ENCODE peak calls at places on chromosomes 3 and 15, in six cellular contexts. I is hepatocyte, Y is H1, S is SK-N-SH, H is PC-3, E is IMR-90. B is an unnamed sample.

GRCh38 chr3:181707980-181708379 is 3.7 kb upstream of the SOX2 start:
- DNase-seq in I (no peak), Y (no peak), S (no peak), H (no peak), E (no peak), B (no peak)

GRCh38 chr3:16897254-16897926 is 12.6 kb downstream of the PLCL2 start:
- DNase-seq in I (peak; percentile 28), Y (no peak), S (peak; percentile 43), H (peak; percentile 94), E (peak; percentile 23), B (no peak)

GRCh38 chr3:36401056-36401455 is 20.8 kb downstream of the STAC start:
- DNase-seq in I (no peak), Y (no peak), S (no peak), H (no peak), E (no peak), B (no peak)

GRCh38 chr3:61562042-61562809 is 855 bp downstream of the PTPRG start:
- DNase-seq in I (peak; percentile 51), Y (no peak), S (peak; percentile 74), H (no peak), E (peak; percentile 31), B (no peak)

GRCh38 chr3:157226173-157226847 is 66.4 kb upstream of the CCNL1 start:
- DNase-seq in I (no peak), Y (no peak), S (no peak), H (no peak), E (peak; percentile 34), B (peak; percentile 13)

GRCh38 chr3:187975571-187976360 is 178.2 kb upstream of the LPP start:
- DNase-seq in I (no peak), Y (no peak), S (no peak), H (no peak), E (no peak), B (no peak)

GRCh38 chr3:38039899-38040261 is 872 bp downstream of the DLEC1 start:
- DNase-seq in I (peak; percentile 37), Y (no peak), S (no peak), H (no peak), E (peak; percentile 42), B (peak; percentile 25)

GRCh38 chr3:197907196-197907595 is 42.8 kb upstream of the RPL35A start:
- DNase-seq in I (no peak), Y (no peak), S (no peak), H (peak; percentile 23), E (peak; percentile 42), B (no peak)

GRCh38 chr3:69462022-69462825 is 76.3 kb upstream of the FRMD4B start:
- DNase-seq in I (no peak), Y (no peak), S (no peak), H (peak; percentile 55), E (no peak), B (no peak)

GRCh38 chr3:52321481-52321880 is 5.4 kb downstream of the DNAH1 start:
- DNase-seq in I (no peak), Y (no peak), S (no peak), H (no peak), E (no peak), B (no peak)

GRCh38 chr15:95284933-95285401 is 1045.5 kb upstream of the NR2F2 start:
- DNase-seq in I (no peak), Y (no peak), S (no peak), H (peak; percentile 12), E (peak; percentile 70), B (peak; percentile 71)

GRCh38 chr3:50194128-50194902 is 2.9 kb downstream of the GNAT1 start:
- DNase-seq in I (peak; percentile 73), Y (no peak), S (peak; percentile 91), H (peak; percentile 76), E (peak; percentile 50), B (peak; percentile 13)

GRCh38 chr3:124078978-124079911 is 87.3 kb upstream of the ROPN1 start:
- DNase-seq in I (peak; percentile 51), Y (no peak), S (peak; percentile 45), H (peak; percentile 72), E (peak; percentile 50), B (no peak)

GRCh38 chr3:139718415-139718814 is 40.6 kb upstream of the NMNAT3 start:
- DNase-seq in I (peak; percentile 69), Y (peak; percentile 21), S (peak; percentile 45), H (peak; percentile 39), E (peak; percentile 3), B (peak; percentile 25)

GRCh38 chr15:31934821-31935220 is 95.5 kb upstream of the CHRNA7 start:
- DNase-seq in I (no peak), Y (no peak), S (no peak), H (peak; percentile 31), E (no peak), B (peak; percentile 83)

GRCh38 chr15:59174846-59175831 is 31.5 kb upstream of the LDHAL6B start:
- DNase-seq in I (peak; percentile 81), Y (peak; percentile 17), S (peak; percentile 64), H (peak; percentile 71), E (peak; percentile 87), B (peak; percentile 77)

GRCh38 chr3:141051641-141052569 is 758 bp downstream of the SPSB4 start:
- DNase-seq in I (peak; percentile 51), Y (no peak), S (peak; percentile 88), H (no peak), E (peak; percentile 2), B (peak; percentile 34)

GRCh38 chr3:17935217-17935616 is 192.8 kb upstream of the TBC1D5 start:
- DNase-seq in I (peak; percentile 35), Y (no peak), S (peak; percentile 40), H (no peak), E (no peak), B (no peak)

GRCh38 chr3:126423191-126424038 is 28.7 kb downstream of the CFAP100 start:
- DNase-seq in I (no peak), Y (no peak), S (peak; percentile 41), H (no peak), E (no peak), B (no peak)

GRCh38 chr15:80743189-80743833 is 35.9 kb upstream of the CEMIP start:
- DNase-seq in I (peak; percentile 30), Y (no peak), S (no peak), H (peak; percentile 86), E (peak; percentile 57), B (no peak)

GRCh38 chr3:143337387-143337786 is 217.8 kb downstream of the CHST2 start:
- DNase-seq in I (no peak), Y (no peak), S (no peak), H (no peak), E (no peak), B (no peak)

GRCh38 chr3:27681249-27681748 is 40.8 kb downstream of the EOMES start:
- DNase-seq in I (peak; percentile 81), Y (no peak), S (peak; percentile 64), H (peak; percentile 82), E (peak; percentile 83), B (peak; percentile 77)

GRCh38 chr3:179671709-179672337 is 19.0 kb downstream of the USP13 start:
- DNase-seq in I (peak; percentile 13), Y (no peak), S (no peak), H (peak; percentile 43), E (peak; percentile 58), B (peak; percentile 29)

GRCh38 chr15:77646104-77646694 is 13.5 kb upstream of the LINGO1 start:
- DNase-seq in I (no peak), Y (no peak), S (no peak), H (no peak), E (no peak), B (no peak)

GRCh38 chr15:90165157-90165556 is 36.0 kb upstream of the SEMA4B start:
- DNase-seq in I (no peak), Y (no peak), S (no peak), H (no peak), E (no peak), B (no peak)
- H3K4me2 ChIP-seq in I (peak overlapping the region; percentile 24), Y (no peak overlapping the region), S (peak overlapping the region; percentile 46), H (peak overlapping the region; percentile 47), E (peak overlapping the region; percentile 11), B (peak overlapping the region; percentile 45)

DNA sequence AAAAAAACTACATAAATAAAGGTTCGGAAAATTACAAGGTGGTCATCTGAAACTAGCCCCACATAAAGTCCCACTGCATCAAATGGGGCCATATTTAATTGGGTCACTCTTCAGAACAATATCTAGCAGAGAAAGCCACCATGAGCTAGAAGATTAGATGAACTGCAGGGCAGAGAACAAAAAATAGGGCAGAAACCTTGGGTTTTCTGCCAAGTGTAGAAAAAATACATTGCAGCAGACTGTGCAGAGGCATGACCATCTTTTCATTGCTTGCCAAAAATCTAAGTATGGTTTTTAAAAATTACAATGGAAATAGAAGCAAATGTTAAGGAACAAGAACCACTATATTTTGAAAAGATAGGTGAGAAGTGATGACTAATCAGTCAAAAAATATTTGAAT is 13.1 kb upstream of the GOLM2 start:
- DNase-seq in I (no peak), Y (no peak), S (no peak), H (no peak), E (no peak), B (no peak)
- TF ChIP-seq CTCF in I (no peak), Y (no peak), S (no peak), H (no peak), E (no peak), B (no peak)

DNA sequence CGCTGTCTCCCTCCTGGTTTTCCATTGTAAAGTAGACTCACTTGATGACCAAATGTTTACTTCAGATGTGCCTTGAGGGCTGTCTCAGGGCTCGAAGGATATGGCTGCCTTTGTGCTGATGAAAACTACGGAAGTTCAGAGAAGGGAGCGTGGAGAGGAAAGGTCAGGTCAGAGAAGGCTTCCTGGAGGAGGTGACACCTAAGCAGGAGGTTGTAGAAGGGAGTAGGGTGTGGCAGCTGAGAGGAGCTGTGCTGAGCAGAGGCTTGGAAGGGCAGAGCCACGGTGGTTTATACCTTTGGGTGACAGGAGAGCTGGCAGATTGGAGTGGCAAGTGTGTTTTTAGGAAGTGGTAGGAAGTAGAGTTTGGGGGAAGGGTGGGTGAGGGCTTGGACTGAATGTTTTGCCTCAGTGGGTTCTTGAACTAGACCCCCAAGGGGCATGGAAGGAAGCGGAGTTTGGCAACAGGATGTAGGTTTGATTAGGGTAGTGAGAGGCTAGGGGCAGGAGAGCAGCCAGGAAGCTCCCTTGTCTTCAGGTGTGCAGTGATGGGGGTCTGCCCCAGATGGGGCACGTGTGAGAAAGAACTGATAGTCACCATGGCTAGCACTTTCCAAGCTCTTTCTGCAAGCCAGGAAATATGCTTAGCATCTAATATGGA is 4.5 kb downstream of the ZSCAN2 start:
- DNase-seq in I (no peak), Y (no peak), S (no peak), H (no peak), E (peak; percentile 14), B (no peak)
- H3K4me3 ChIP-seq in I (no peak overlapping the region), Y (peak overlapping the region; percentile 47), S (no peak overlapping the region), H (no peak overlapping the region), E (no peak overlapping the region), B (no peak overlapping the region)

DNA sequence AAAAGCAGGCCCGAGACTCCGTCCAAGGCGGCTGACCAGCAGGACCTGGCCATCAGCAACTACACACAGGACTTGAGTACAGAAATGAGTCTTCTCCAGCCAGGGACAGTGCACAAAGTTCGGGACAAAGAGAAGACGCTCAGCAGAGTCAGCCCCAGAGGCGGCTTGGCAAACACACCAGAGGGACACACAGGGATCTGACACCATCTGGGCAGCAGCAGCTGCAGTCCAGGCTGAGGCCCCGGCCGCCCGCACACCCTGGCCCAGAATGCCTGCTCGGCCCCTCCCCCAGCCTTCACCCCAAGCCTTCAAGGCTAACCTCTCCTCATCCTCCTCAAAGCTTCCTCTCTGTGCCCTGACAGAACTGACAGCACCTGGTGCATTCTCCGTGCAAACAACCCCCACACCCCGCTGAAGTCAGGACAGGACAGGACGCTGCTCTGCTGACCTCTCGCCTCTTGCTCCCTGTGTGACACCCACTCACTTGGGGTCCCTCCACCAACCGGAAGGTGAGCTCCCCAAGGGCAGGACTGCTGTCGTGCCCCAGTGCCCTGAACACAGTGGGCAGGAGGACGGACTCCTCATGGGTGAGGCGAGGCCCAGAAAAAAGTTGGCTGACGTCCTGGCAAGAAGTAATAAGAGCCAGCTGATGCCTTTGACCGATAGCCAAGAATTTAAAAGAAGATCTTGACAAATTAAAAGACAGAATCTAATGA is 61.0 kb downstream of the XXYLT1 start:
- DNase-seq in I (peak; percentile 46), Y (no peak), S (peak; percentile 84), H (no peak), E (peak; percentile 60), B (no peak)
- H3K4me2 ChIP-seq in I (peak overlapping the region; percentile 64), Y (no peak overlapping the region), S (peak overlapping the region; percentile 80), H (no peak overlapping the region), E (peak overlapping the region; percentile 64), B (peak overlapping the region; percentile 67)